ENCODE peak calls at places on chromosomes 3 and 15, in eight cellular contexts. Q, S, Z, W, L, G, B and N are unnamed samples.

GRCh38 chr3:88203537-88204143 is 53.9 kb downstream of the C3orf38 start:
- DNase-seq in Q (peak), S (peak), Z (peak), W (peak), L (peak), G (peak), B (no peak), N (peak)

GRCh38 chr15:68421798-68422402 is 10.1 kb downstream of the ITGA11 start:
- DNase-seq in Q (no peak), S (peak), Z (no peak), W (no peak), L (no peak), G (no peak), B (no peak), N (no peak)

GRCh38 chr15:77513226-77513625 is 92.5 kb downstream of the HMG20A start:
- DNase-seq in Q (no peak), S (peak), Z (no peak), W (no peak), L (no peak), G (no peak), B (no peak), N (no peak)

GRCh38 chr3:131972550-131972949 is 62.3 kb downstream of the CPNE4 start:
- DNase-seq in Q (peak), S (no peak), Z (no peak), W (no peak), L (no peak), G (peak), B (no peak), N (no peak)

GRCh38 chr3:183584246-183584913 is 28.9 kb upstream of the KLHL6 start:
- DNase-seq in Q (peak), S (peak), Z (no peak), W (peak), L (no peak), G (peak), B (no peak), N (no peak)

GRCh38 chr15:87461621-87462020 is 794.9 kb downstream of the NTRK3 start:
- DNase-seq in Q (no peak), S (no peak), Z (no peak), W (no peak), L (no peak), G (no peak), B (no peak), N (no peak)

GRCh38 chr3:67044295-67044694 is 46.2 kb downstream of the KBTBD8 start:
- DNase-seq in Q (no peak), S (no peak), Z (no peak), W (no peak), L (no peak), G (peak), B (no peak), N (no peak)

GRCh38 chr15:84582583-84583157 is 18.1 kb upstream of the ZSCAN2 start:
- DNase-seq in Q (no peak), S (no peak), Z (no peak), W (no peak), L (no peak), G (no peak), B (no peak), N (no peak)

GRCh38 chr3:154954750-154955149 is 125.4 kb upstream of the MME start:
- DNase-seq in Q (peak), S (no peak), Z (peak), W (no peak), L (no peak), G (peak), B (no peak), N (no peak)

GRCh38 chr15:48989175-48989574 is 25.5 kb upstream of the SHC4 start:
- DNase-seq in Q (no peak), S (no peak), Z (no peak), W (no peak), L (no peak), G (no peak), B (no peak), N (no peak)

GRCh38 chr3:192080336-192080735 is 619.4 kb downstream of the PYDC2 start:
- DNase-seq in Q (no peak), S (no peak), Z (no peak), W (no peak), L (no peak), G (no peak), B (no peak), N (no peak)

GRCh38 chr3:55662683-55663082 is 175.6 kb upstream of the WNT5A start:
- DNase-seq in Q (peak), S (no peak), Z (no peak), W (no peak), L (no peak), G (peak), B (no peak), N (no peak)

GRCh38 chr15:39075311-39075710 is 505.6 kb upstream of the THBS1 start:
- DNase-seq in Q (peak), S (no peak), Z (no peak), W (no peak), L (no peak), G (peak), B (no peak), N (no peak)

GRCh38 chr3:11995061-11995460 is 9.1 kb upstream of the SYN2 start:
- DNase-seq in Q (no peak), S (no peak), Z (no peak), W (no peak), L (no peak), G (no peak), B (no peak), N (no peak)

GRCh38 chr3:175743733-175744400 is 884.7 kb downstream of the NAALADL2 start:
- DNase-seq in Q (peak), S (no peak), Z (no peak), W (no peak), L (no peak), G (peak), B (no peak), N (no peak)

GRCh38 chr3:13624671-13625125 is 75.8 kb downstream of the FBLN2 start:
- DNase-seq in Q (no peak), S (no peak), Z (no peak), W (no peak), L (no peak), G (no peak), B (no peak), N (no peak)

GRCh38 chr3:62884041-62884870 is 9.0 kb upstream of the CADPS start:
- DNase-seq in Q (no peak), S (no peak), Z (no peak), W (no peak), L (no peak), G (no peak), B (no peak), N (no peak)

GRCh38 chr3:159964166-159964973 is 24.3 kb upstream of the IL12A start:
- DNase-seq in Q (peak), S (no peak), Z (no peak), W (no peak), L (peak), G (peak), B (no peak), N (no peak)

GRCh38 chr15:41965441-41966413 is 6.6 kb downstream of the EHD4 start:
- DNase-seq in Q (peak), S (peak), Z (no peak), W (no peak), L (no peak), G (no peak), B (no peak), N (no peak)

GRCh38 chr15:85616549-85616948 is 178.2 kb downstream of the KLHL25 start:
- DNase-seq in Q (peak), S (no peak), Z (no peak), W (no peak), L (no peak), G (peak), B (no peak), N (no peak)

GRCh38 chr3:117303446-117303845 is 593.9 kb downstream of the TUSC7 start:
- DNase-seq in Q (no peak), S (no peak), Z (no peak), W (no peak), L (no peak), G (no peak), B (no peak), N (no peak)

GRCh38 chr15:53625260-53625659 is 134.2 kb downstream of the WDR72 start:
- DNase-seq in Q (no peak), S (no peak), Z (no peak), W (no peak), L (no peak), G (no peak), B (no peak), N (no peak)

GRCh38 chr15:26294062-26294689 is 431.0 kb upstream of the ATP10A start:
- DNase-seq in Q (no peak), S (peak), Z (no peak), W (no peak), L (no peak), G (no peak), B (no peak), N (no peak)

GRCh38 chr3:143206955-143207337 is 87.4 kb downstream of the CHST2 start:
- DNase-seq in Q (no peak), S (no peak), Z (no peak), W (no peak), L (no peak), G (no peak), B (no peak), N (no peak)

GRCh38 chr3:185764168-185764988 is 60.5 kb downstream of the IGF2BP2 start:
- DNase-seq in Q (peak), S (no peak), Z (no peak), W (no peak), L (peak), G (peak), B (no peak), N (peak)

GRCh38 chr15:80856400-80856799 is 77.2 kb downstream of the CEMIP start:
- DNase-seq in Q (no peak), S (no peak), Z (peak), W (no peak), L (no peak), G (no peak), B (no peak), N (no peak)

GRCh38 chr3:46599590-46599989 is 12.7 kb upstream of the FAM240A start:
- DNase-seq in Q (no peak), S (no peak), Z (no peak), W (no peak), L (no peak), G (no peak), B (no peak), N (no peak)

GRCh38 chr3:139574026-139574947 is 34.7 kb upstream of the RBP1 start:
- DNase-seq in Q (peak), S (peak), Z (no peak), W (no peak), L (no peak), G (no peak), B (no peak), N (no peak)

GRCh38 chr15:75801859-75802593 is 41.2 kb upstream of the UBE2Q2 start:
- DNase-seq in Q (peak), S (peak), Z (peak), W (peak), L (peak), G (peak), B (peak), N (peak)

GRCh38 chr3:22372292-22372949 is 621.4 kb upstream of the ZNF385D start:
- DNase-seq in Q (peak), S (no peak), Z (no peak), W (peak), L (peak), G (peak), B (peak), N (peak)

GRCh38 chr3:56118968-56119367 is 349.3 kb downstream of the ERC2 start:
- DNase-seq in Q (no peak), S (no peak), Z (no peak), W (no peak), L (no peak), G (peak), B (no peak), N (no peak)

GRCh38 chr15:70825841-70826240 is 28.1 kb downstream of the LARP6 start:
- DNase-seq in Q (no peak), S (peak), Z (no peak), W (no peak), L (no peak), G (no peak), B (no peak), N (no peak)

GRCh38 chr3:157872902-157873301 is 233.3 kb downstream of the SHOX2 start:
- DNase-seq in Q (peak), S (no peak), Z (no peak), W (no peak), L (no peak), G (peak), B (no peak), N (no peak)

GRCh38 chr3:124654470-124654845 is 75.8 kb upstream of the UMPS start:
- DNase-seq in Q (no peak), S (no peak), Z (no peak), W (no peak), L (no peak), G (no peak), B (no peak), N (no peak)

GRCh38 chr3:184211297-184211696 is 18.1 kb upstream of the VWA5B2 start:
- DNase-seq in Q (no peak), S (no peak), Z (no peak), W (no peak), L (no peak), G (no peak), B (no peak), N (no peak)

GRCh38 chr3:136245691-136246090 is 4.4 kb upstream of the PCCB start:
- DNase-seq in Q (no peak), S (no peak), Z (no peak), W (no peak), L (no peak), G (no peak), B (no peak), N (no peak)

GRCh38 chr3:79236488-79236887 is 531.3 kb downstream of the ROBO1 start:
- DNase-seq in Q (no peak), S (no peak), Z (no peak), W (no peak), L (no peak), G (no peak), B (no peak), N (no peak)

GRCh38 chr15:48798319-48798718 is 12.6 kb downstream of the CEP152 start:
- DNase-seq in Q (no peak), S (no peak), Z (no peak), W (no peak), L (no peak), G (no peak), B (no peak), N (no peak)

GRCh38 chr15:51931016-51931415 is 40.6 kb downstream of the LEO1 start:
- DNase-seq in Q (no peak), S (no peak), Z (no peak), W (no peak), L (no peak), G (no peak), B (no peak), N (no peak)
- TF ChIP-seq CTCF in Q (no peak), S (no peak), Z (no peak), W (no peak), L (no peak), G (no peak), B (no peak), N (no peak)

GRCh38 chr15:74036271-74037170 is 42.0 kb downstream of the PML start:
- DNase-seq in Q (peak), S (peak), Z (peak), W (peak), L (no peak), G (peak), B (no peak), N (peak)
- TF ChIP-seq CTCF in Q (peak), S (peak), Z (peak), W (peak), L (no peak), G (peak), B (peak), N (peak)

GRCh38 chr3:193788189-193788946 is 195.4 kb downstream of the OPA1 start:
- DNase-seq in Q (peak), S (peak), Z (peak), W (peak), L (peak), G (peak), B (no peak), N (peak)
- TF ChIP-seq CTCF in Q (peak), S (peak), Z (peak), W (peak), L (peak), G (peak), B (peak), N (peak)

GRCh38 chr3:151426337-151426648 is 34.6 kb downstream of the IGSF10 start:
- DNase-seq in Q (no peak), S (no peak), Z (peak), W (no peak), L (peak), G (no peak), B (no peak), N (no peak)

GRCh38 chr3:151423091-151423490 is 37.8 kb downstream of the IGSF10 start:
- DNase-seq in Q (no peak), S (no peak), Z (no peak), W (no peak), L (no peak), G (no peak), B (no peak), N (no peak)

GRCh38 chr3:151421956-151422355 is 37.4 kb upstream of the P2RY12 start:
- DNase-seq in Q (no peak), S (no peak), Z (peak), W (no peak), L (no peak), G (no peak), B (no peak), N (no peak)

GRCh38 chr3:151428386-151428785 is 32.5 kb downstream of the IGSF10 start:
- DNase-seq in Q (no peak), S (no peak), Z (no peak), W (no peak), L (no peak), G (no peak), B (no peak), N (no peak)

DNA sequence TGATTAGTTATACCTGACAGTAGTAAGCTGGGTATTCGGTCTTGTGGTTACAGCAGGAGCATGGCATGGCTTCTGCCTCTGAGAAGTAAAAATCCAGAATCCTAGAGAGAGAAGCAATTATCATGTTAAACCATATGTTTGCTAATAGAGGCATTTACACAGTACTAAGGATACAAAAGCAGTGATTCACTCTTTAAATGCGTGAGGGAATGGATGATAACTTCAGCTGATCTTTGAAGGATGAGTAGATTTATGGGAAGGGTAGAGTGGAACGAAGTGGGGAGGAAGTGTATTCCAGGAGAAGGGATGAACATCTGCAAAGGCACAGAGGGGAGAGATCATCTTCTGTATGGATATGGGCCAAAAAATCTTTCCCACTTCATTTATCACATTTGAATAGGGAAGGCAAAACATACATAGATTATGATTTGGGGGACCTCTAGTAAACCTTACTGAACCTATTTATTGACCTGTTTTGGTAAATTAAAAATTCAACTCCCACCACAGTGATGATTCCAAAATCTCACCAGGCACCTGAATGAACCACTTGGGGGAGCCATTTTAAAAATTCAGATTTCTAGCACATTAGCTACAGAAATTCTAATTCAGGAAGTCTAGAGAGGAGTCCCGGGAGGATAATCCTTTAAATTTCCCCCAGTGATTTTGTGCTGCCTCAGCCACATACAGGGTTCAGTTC is 35.1 kb downstream of the IGSF10 start:
- DNase-seq in Q (no peak), S (no peak), Z (no peak), W (no peak), L (no peak), G (no peak), B (no peak), N (no peak)
- TF ChIP-seq CTCF in Q (peak), S (no peak), Z (peak), W (no peak), L (peak), G (peak), B (peak), N (peak)

DNA sequence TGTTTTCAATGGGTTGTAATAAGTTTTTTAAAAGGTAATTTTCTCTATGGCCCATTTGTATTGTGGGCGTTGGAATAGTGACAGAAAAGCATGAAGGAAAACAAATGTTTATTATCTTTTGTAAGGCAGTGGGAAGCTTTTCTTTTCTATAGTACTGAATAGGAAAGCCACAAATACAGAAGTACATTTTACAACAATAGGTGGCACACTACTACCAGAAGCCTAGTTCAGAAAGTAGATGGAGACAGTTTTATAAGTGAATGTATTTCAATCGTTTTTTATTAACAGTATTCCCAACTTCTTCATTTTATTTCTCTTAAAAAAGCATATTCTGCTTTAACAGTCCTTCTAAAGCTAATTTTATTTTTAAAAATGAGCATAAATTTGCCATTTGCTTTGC is 296.7 kb downstream of the PTPRG start:
- DNase-seq in Q (peak), S (no peak), Z (peak), W (no peak), L (peak), G (peak), B (no peak), N (no peak)
- TF ChIP-seq CTCF in Q (peak), S (peak), Z (no peak), W (no peak), L (peak), G (peak), B (peak), N (peak)

GRCh38 chr15:58077427-58077826 is 11.9 kb upstream of the ALDH1A2 start:
- DNase-seq in Q (no peak), S (no peak), Z (no peak), W (no peak), L (no peak), G (peak), B (no peak), N (no peak)
- TF ChIP-seq CTCF in Q (peak), S (no peak), Z (no peak), W (no peak), L (peak), G (no peak), B (peak), N (no peak)

GRCh38 chr3:102529452-102529851 is 94.6 kb downstream of the ZPLD1 start:
- DNase-seq in Q (peak), S (no peak), Z (peak), W (peak), L (no peak), G (peak), B (no peak), N (no peak)
- TF ChIP-seq CTCF in Q (peak), S (no peak), Z (no peak), W (no peak), L (no peak), G (peak), B (peak), N (peak)

GRCh38 chr3:156474560-156475389 is 80.1 kb downstream of the SSR3 start:
- DNase-seq in Q (peak), S (no peak), Z (peak), W (peak), L (no peak), G (peak), B (no peak), N (peak)
- TF ChIP-seq CTCF in Q (peak), S (peak), Z (peak), W (peak), L (peak), G (peak), B (peak), N (peak)

DNA sequence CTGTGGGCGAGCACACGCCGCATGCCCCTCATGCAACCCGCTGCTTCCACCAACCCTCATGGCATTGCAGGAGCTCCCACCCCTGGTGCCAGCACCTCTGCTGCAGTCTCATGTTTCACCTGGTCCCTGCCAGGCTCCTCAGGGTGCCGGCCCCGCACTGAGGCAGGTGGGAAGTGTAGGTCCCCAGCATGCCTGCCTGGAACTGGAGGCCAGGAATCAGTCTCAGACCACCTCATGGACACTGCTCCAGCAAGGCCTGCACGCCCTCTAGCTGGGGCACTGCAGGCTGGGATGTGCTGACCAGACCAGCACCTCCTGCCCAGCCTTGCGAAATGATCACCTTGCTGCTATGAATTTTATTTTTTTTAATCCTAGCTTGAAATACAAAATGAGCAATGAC is 39.1 kb downstream of the OCA2 start:
- DNase-seq in Q (no peak), S (no peak), Z (no peak), W (no peak), L (no peak), G (no peak), B (no peak), N (no peak)
- TF ChIP-seq CTCF in Q (no peak), S (no peak), Z (no peak), W (no peak), L (no peak), G (no peak), B (no peak), N (no peak)

DNA sequence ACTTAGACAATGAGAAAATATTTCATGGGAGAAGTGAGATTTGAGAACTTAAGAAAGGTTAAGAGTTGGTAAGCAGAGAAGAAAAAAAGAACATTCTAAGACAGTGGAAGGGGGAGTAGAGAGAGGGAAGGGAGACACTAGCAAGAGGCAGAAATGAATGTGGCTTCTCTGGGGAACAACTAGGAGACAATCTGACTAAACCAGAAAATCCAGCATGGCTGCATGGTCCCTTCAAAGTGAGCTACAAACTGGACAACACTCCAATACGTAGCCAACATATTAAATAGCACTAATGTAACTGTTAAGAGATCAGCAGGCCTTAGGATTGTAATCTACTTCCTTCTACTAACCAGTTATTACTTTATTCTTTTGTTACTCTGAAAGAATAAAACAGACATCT is 89.7 kb downstream of the NR1I2 start:
- DNase-seq in Q (no peak), S (no peak), Z (no peak), W (no peak), L (no peak), G (no peak), B (no peak), N (no peak)
- TF ChIP-seq CTCF in Q (no peak), S (no peak), Z (no peak), W (no peak), L (no peak), G (no peak), B (no peak), N (no peak)